ENCODE peak calls at places on chromosomes 13 and 19, in four cellular contexts. G, W, X and C are unnamed samples.

GRCh38 chr13:99465454-99465853 is 35.8 kb upstream of the TM9SF2 start:
- DNase-seq in G (no peak), W (no peak), X (no peak), C (no peak)

GRCh38 chr19:46906221-46906620 is 45.4 kb downstream of the ARHGAP35 start:
- DNase-seq in G (no peak), W (no peak), X (no peak), C (no peak)

GRCh38 chr19:17719730-17720486 is 628 bp downstream of the MAP1S start:
- DNase-seq in G (peak; percentile 83), W (no peak), X (no peak), C (no peak)

GRCh38 chr19:42436006-42436405 is 6.7 kb downstream of the CXCL17 start:
- DNase-seq in G (no peak), W (no peak), X (no peak), C (no peak)

GRCh38 chr19:17235618-17236413 is 9.8 kb downstream of the OCEL1 start:
- DNase-seq in G (peak; percentile 87), W (peak; percentile 76), X (no peak), C (peak; percentile 92)

GRCh38 chr13:35963982-35964665 is 167.1 kb downstream of the DCLK1 start:
- DNase-seq in G (no peak), W (no peak), X (no peak), C (no peak)

GRCh38 chr13:97695684-97696083 is 257.8 kb upstream of the IPO5 start:
- DNase-seq in G (no peak), W (no peak), X (no peak), C (no peak)

GRCh38 chr13:51048166-51048461 is 63.0 kb downstream of the C13orf42 start:
- DNase-seq in G (no peak), W (no peak), X (no peak), C (no peak)

GRCh38 chr13:59513686-59514085 is 650.0 kb downstream of the DIAPH3 start:
- DNase-seq in G (no peak), W (no peak), X (no peak), C (no peak)

GRCh38 chr13:43835701-43836100 is 43.8 kb downstream of the CCDC122 start:
- DNase-seq in G (no peak), W (no peak), X (no peak), C (no peak)

GRCh38 chr19:38173324-38174041 is 50.5 kb downstream of the DPF1 start:
- DNase-seq in G (no peak), W (peak; percentile 86), X (peak; percentile 79), C (peak; percentile 94)

GRCh38 chr13:68125087-68125480 is 894.9 kb upstream of the PCDH9 start:
- DNase-seq in G (no peak), W (no peak), X (no peak), C (no peak)

GRCh38 chr13:68940049-68940448 is 1167.6 kb upstream of the ATXN8OS start:
- DNase-seq in G (no peak), W (no peak), X (no peak), C (no peak)